ENCODE peak calls at places on chromosomes 3 and 15, in four cellular contexts. K is astrocyte, F is HCT116, E is endodermal cell. H is an unnamed sample. For H3K9me3 and H3K4me1, the result is how much of the 10 kb centered on the place peaks cover.

GRCh38 chr3:38563070-38563901 is 67.1 kb downstream of the EXOG start:
- DNase-seq in F (no peak), K (no peak), E (peak), H (no peak)

GRCh38 chr3:180358179-180358578 is 243.8 kb upstream of the TTC14 start:
- DNase-seq in K (peak), F (no peak), E (no peak), H (no peak)

GRCh38 chr3:154538566-154539360 is 108.8 kb upstream of the GPR149 start:
- DNase-seq in K (no peak), F (no peak), E (no peak), H (no peak)

GRCh38 chr3:40920041-40920440 is 279.3 kb upstream of the CTNNB1 start:
- DNase-seq in E (peak), F (no peak), K (peak), H (no peak)

GRCh38 chr3:60025071-60026055 is 975.5 kb upstream of the CFAP20DC start:
- DNase-seq in E (no peak), K (peak), F (no peak), H (no peak)

GRCh38 chr3:177596822-177597271 is 399.6 kb upstream of the TBL1XR1 start:
- DNase-seq in F (no peak), K (peak), E (no peak), H (no peak)

GRCh38 chr15:64046347-64047153 is at the start of gene DAPK2:
- DNase-seq in E (peak), K (peak), F (peak), H (peak)

GRCh38 chr3:50610181-50610971 is 1.2 kb downstream of the CISH start:
- DNase-seq in K (no peak), E (no peak), F (no peak), H (peak)

GRCh38 chr15:52220251-52220650 is 29.1 kb upstream of the GNB5 start:
- DNase-seq in E (no peak), K (no peak), F (no peak), H (no peak)

GRCh38 chr15:65132841-65133549 is 613 bp downstream of the PDCD7 start:
- DNase-seq in E (peak), K (peak), F (no peak), H (peak)

GRCh38 chr15:72389231-72389630 is 8.9 kb upstream of the TMEM202 start:
- DNase-seq in K (peak), E (no peak), F (no peak), H (no peak)

GRCh38 chr3:50212502-50212901 is 7.4 kb downstream of the SLC38A3 start:
- DNase-seq in F (no peak), E (peak), K (no peak), H (no peak)

DNA sequence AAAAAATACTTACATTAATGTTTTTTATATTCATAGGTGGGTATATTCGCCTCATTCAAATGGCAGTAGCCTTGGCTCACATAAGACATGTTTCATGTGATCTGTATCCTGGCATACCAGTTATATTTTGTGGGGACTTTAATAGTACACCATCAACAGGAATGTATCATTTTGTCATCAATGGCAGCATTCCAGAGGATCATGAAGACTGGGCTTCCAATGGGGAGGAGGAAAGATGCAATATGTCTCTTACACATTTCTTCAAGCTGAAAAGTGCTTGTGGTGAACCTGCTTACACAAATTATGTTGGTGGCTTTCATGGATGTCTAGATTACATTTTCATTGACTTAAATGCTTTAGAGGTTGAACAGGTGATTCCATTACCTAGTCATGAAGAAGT is 3.5 kb downstream of the PDE12 start:
- DNase-seq in K (peak), E (no peak), F (no peak), H (no peak)
- H3K9ac ChIP-seq in K (no peak), E (no peak), F (no peak), H (no peak)

GRCh38 chr3:149832086-149832485 is 19.1 kb downstream of the RNF13 start:
- DNase-seq in F (no peak), K (peak), E (no peak), H (no peak)
- H3K9me3 ChIP-seq in F (under half), K (under half), E (half or more), H (under half)

GRCh38 chr15:100338971-100339444 is 2.8 kb downstream of the ADAMTS17 start:
- DNase-seq in K (peak), E (peak), F (peak), H (peak)
- H3K4me1 ChIP-seq in K (under half), E (under half), F (under half), H (under half)

GRCh38 chr15:54815546-54815945 is 381.2 kb downstream of the RSL24D1 start:
- DNase-seq in E (no peak), F (no peak), K (no peak), H (no peak)

GRCh38 chr15:54820098-54820497 is 376.6 kb downstream of the RSL24D1 start:
- DNase-seq in K (no peak), F (no peak), E (no peak), H (no peak)

GRCh38 chr15:54812383-54812782 is 384.4 kb downstream of the RSL24D1 start:
- DNase-seq in E (no peak), K (no peak), F (no peak), H (no peak)

GRCh38 chr15:54820811-54821210 is 375.9 kb downstream of the RSL24D1 start:
- DNase-seq in K (no peak), F (no peak), E (no peak), H (no peak)

GRCh38 chr15:54816406-54816805 is 380.3 kb downstream of the RSL24D1 start:
- DNase-seq in K (no peak), F (no peak), E (no peak), H (no peak)
- H3K9ac ChIP-seq in K (no peak), F (no peak), E (no peak), H (no peak)

H was measured in colonic mucosa.